ENCODE peak calls at places on chromosomes 13 and 19, in nine cellular contexts. U, Z, V, X, N, E, S, G and A are unnamed samples.

GRCh38 chr19:48627211-48627864 is 8.0 kb downstream of the SPHK2 start:
- DNase-seq in N (peak), Z (no peak), U (no peak), E (no peak), V (no peak), X (no peak), G (peak), S (no peak), A (no peak)

GRCh38 chr19:47819841-47820244 is 1.9 kb upstream of the CRX start:
- DNase-seq in E (no peak), N (no peak), S (no peak), G (no peak), Z (no peak), V (no peak), U (no peak), X (peak), A (no peak)

GRCh38 chr19:1822210-1822609 is 10.1 kb upstream of the ATP8B3 start:
- DNase-seq in X (no peak), U (no peak), G (no peak), E (no peak), Z (no peak), S (no peak), V (no peak), N (no peak), A (no peak)

GRCh38 chr19:3985643-3986259 is 488 bp upstream of the EEF2 start:
- DNase-seq in Z (no peak), X (no peak), N (no peak), U (no peak), S (no peak), E (peak), G (no peak), V (no peak), A (no peak)

GRCh38 chr13:92833071-92833470 is 393.5 kb upstream of the GPC6 start:
- DNase-seq in Z (no peak), X (no peak), N (no peak), G (no peak), E (no peak), S (no peak), U (no peak), V (no peak), A (no peak)

GRCh38 chr19:3154957-3155736 is 19.3 kb downstream of the GNA15 start:
- DNase-seq in G (peak), V (peak), X (no peak), N (peak), U (peak), S (peak), E (peak), Z (peak), A (no peak)

GRCh38 chr13:100089633-100090032 is 740 bp downstream of the PCCA start:
- DNase-seq in X (no peak), N (no peak), G (no peak), S (no peak), U (no peak), Z (peak), V (no peak), E (peak), A (peak)

GRCh38 chr19:19451429-19452240 is 46.2 kb downstream of the GATAD2A start:
- DNase-seq in X (no peak), U (peak), E (no peak), G (no peak), N (no peak), V (no peak), S (no peak), Z (no peak), A (no peak)

GRCh38 chr13:113400621-113401451 is 36.9 kb upstream of the GRTP1 start:
- DNase-seq in V (no peak), S (no peak), G (no peak), X (no peak), N (no peak), Z (no peak), E (no peak), U (no peak), A (no peak)

GRCh38 chr19:45498411-45499195 is at the start of gene PPM1N:
- DNase-seq in G (no peak), X (peak), U (no peak), S (no peak), E (peak), V (peak), Z (peak), N (no peak), A (no peak)
- TF ChIP-seq EZH2 in G (no peak), X (peak), U (no peak), S (no peak), E (no peak), V (no peak), Z (no peak), N (no peak), A (no peak)

GRCh38 chr13:28100149-28101121 is at the start of gene FLT3:
- DNase-seq in X (peak), V (peak), E (peak), Z (peak), S (peak), U (no peak), G (no peak), N (no peak), A (peak)
- TF ChIP-seq EZH2 in X (peak), V (no peak), E (peak), Z (peak), S (no peak), U (no peak), G (no peak), N (peak), A (no peak)

GRCh38 chr13:112060899-112061366 is 6.0 kb upstream of the SOX1 start:
- DNase-seq in G (no peak), X (peak), Z (no peak), V (no peak), U (no peak), E (no peak), N (no peak), S (no peak), A (no peak)
- TF ChIP-seq EZH2 in G (no peak), X (no peak), Z (no peak), V (no peak), U (no peak), E (peak), N (no peak), S (no peak), A (no peak)

DNA sequence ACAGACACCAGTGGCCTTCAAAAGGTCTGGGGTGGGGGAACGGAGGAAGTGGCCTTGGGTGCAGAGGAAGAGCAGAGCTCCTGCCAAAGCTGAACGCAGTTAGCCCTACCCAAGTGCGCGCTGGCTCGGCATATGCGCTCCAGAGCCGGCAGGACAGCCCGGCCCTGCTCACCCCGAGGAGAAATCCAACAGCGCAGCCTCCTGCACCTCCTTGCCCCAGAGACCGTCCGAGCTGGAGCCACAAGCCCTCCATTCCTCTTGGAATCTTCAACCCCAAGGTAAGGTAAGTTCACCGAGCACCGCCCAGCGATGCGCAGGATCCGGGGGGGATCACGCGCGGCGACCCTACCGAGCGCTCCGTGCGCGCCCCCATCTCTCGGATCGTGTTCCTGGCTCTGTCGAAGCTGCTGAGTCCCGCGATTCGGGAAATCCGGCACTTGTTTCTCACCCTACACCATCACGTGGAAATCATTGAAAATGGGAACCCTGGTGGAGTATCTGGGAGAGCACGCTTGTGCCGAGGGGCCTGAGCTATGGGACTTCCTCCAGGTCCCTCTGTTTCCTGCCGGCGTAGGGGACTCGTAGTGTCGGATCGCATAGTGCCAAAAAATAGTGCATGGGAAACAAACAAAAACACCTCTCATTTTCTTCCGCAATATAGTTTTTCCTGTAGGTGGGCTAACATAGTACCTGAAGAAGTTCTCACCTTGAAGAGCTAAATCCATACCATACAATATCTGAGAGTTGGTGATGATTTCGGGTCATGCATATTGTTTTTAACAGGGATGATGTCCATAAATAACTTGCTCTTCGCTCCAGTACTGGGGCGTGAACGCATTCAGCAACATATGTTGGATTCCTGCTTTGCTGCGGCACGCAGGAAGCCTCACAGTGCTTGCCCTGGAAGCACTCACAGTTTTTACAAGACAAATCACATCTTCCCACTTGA is 9.3 kb downstream of the PDX1 start:
- DNase-seq in G (no peak), N (no peak), E (no peak), Z (no peak), U (no peak), S (no peak), V (no peak), X (no peak), A (no peak)
- TF ChIP-seq EZH2 in G (no peak), N (no peak), E (no peak), Z (no peak), U (no peak), S (no peak), V (no peak), X (peak), A (no peak)

GRCh38 chr13:21672811-21673591 is 2.1 kb downstream of the FGF9 start:
- DNase-seq in Z (no peak), V (no peak), X (peak), G (no peak), S (no peak), E (peak), U (no peak), N (no peak), A (no peak)

GRCh38 chr13:21670006-21670882 is 629 bp upstream of the FGF9 start:
- DNase-seq in Z (peak), G (no peak), S (no peak), X (peak), E (peak), U (no peak), V (peak), N (no peak), A (peak)

GRCh38 chr13:21673592-21674270 is 2.9 kb downstream of the FGF9 start:
- DNase-seq in G (no peak), S (no peak), E (peak), U (no peak), N (no peak), V (peak), Z (no peak), X (peak), A (peak)

GRCh38 chr13:21670883-21671792 is at the start of gene FGF9:
- DNase-seq in G (no peak), V (peak), E (peak), U (peak), X (peak), S (peak), N (peak), Z (peak), A (peak)

GRCh38 chr13:21671793-21672680 is 1.2 kb downstream of the FGF9 start:
- DNase-seq in X (peak), E (no peak), V (no peak), Z (no peak), U (no peak), N (no peak), G (no peak), S (no peak), A (peak)
- TF ChIP-seq EZH2 in X (peak), E (peak), V (no peak), Z (no peak), U (no peak), N (no peak), G (no peak), S (no peak), A (no peak)

GRCh38 chr19:41914191-41914834 is 13.9 kb downstream of the ERFL start:
- DNase-seq in G (no peak), U (no peak), Z (no peak), V (no peak), E (no peak), N (no peak), X (no peak), S (no peak), A (no peak)
- TF ChIP-seq EZH2 in G (no peak), U (no peak), Z (no peak), V (no peak), E (no peak), N (no peak), X (no peak), S (no peak), A (no peak)

GRCh38 chr19:14974488-14974887 is 5.2 kb downstream of the SLC1A6 start:
- DNase-seq in X (no peak), V (no peak), E (no peak), S (no peak), G (no peak), Z (no peak), N (no peak), U (no peak), A (no peak)

GRCh38 chr19:14978377-14978776 is 1.3 kb downstream of the SLC1A6 start:
- DNase-seq in Z (no peak), V (no peak), G (no peak), S (no peak), N (no peak), U (no peak), X (no peak), E (no peak), A (no peak)

GRCh38 chr19:14977128-14977527 is 2.5 kb downstream of the SLC1A6 start:
- DNase-seq in U (no peak), S (no peak), X (peak), E (no peak), N (no peak), G (no peak), V (no peak), Z (no peak), A (no peak)

GRCh38 chr19:14979498-14980255 is at the start of gene SLC1A6:
- DNase-seq in N (no peak), G (no peak), E (peak), S (no peak), X (peak), V (no peak), U (no peak), Z (no peak), A (no peak)

DNA sequence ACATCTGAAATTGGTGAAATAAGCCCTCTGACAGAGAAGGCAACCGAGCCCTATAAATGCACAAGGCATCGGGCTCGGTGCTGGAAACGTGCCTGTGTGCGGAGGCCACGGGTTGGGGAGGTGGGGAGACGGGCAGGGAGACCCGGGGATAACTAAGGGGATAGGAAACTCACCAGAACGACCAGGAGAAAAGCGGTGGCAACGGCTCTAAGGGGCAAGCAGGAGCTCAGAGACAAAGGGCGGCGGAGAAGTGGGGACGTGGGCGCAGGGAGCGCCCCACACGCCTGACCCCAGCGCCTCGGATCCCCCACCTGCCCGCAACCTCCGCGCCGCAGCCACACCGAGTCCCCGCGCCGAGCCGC is 547 bp downstream of the SLC1A6 start:
- DNase-seq in E (no peak), U (no peak), G (no peak), V (no peak), X (peak), S (no peak), Z (no peak), N (no peak), A (no peak)
- TF ChIP-seq EZH2 in E (no peak), U (no peak), G (no peak), V (no peak), X (no peak), S (no peak), Z (no peak), N (no peak), A (no peak)